ENCODE peak calls at places on chromosome 7, in six cellular contexts. I, O, M, J, H and E are unnamed samples. For H3K27me3, H3K9me3 and H3K4me1, the result is how much of the 10 kb centered on the place peaks cover.

GRCh38 chr7:85734823-85735222 is 548.0 kb upstream of the SEMA3D start:
- DNase-seq in I (no peak), O (no peak), M (no peak), J (no peak), H (no peak), E (no peak)

GRCh38 chr7:134932707-134933370 is 53.5 kb upstream of the AGBL3 start:
- DNase-seq in I (no peak), O (no peak), M (no peak), J (peak), H (peak), E (peak)

GRCh38 chr7:136666110-136666509 is 202.3 kb upstream of the CHRM2 start:
- DNase-seq in I (no peak), O (no peak), M (no peak), J (no peak), H (no peak), E (no peak)

GRCh38 chr7:143015926-143016490 is 10.9 kb downstream of the OR9A2 start:
- DNase-seq in I (no peak), O (no peak), M (no peak), J (no peak), H (no peak), E (peak)

GRCh38 chr7:95859434-95859833 is 87.1 kb downstream of the DYNC1I1 start:
- DNase-seq in I (no peak), O (no peak), M (no peak), J (no peak), H (peak), E (peak)

GRCh38 chr7:136133491-136133990 is 156.4 kb upstream of the MTPN start:
- DNase-seq in I (no peak), O (no peak), M (no peak), J (no peak), H (peak), E (peak)

GRCh38 chr7:16908561-16908960 is 26.8 kb upstream of the AGR3 start:
- DNase-seq in I (no peak), O (no peak), M (no peak), J (no peak), H (no peak), E (no peak)

GRCh38 chr7:148161771-148162170 is 428.8 kb upstream of the C7orf33 start:
- DNase-seq in I (no peak), O (no peak), M (no peak), J (no peak), H (no peak), E (no peak)

GRCh38 chr7:122412886-122413285 is 108.3 kb upstream of the FEZF1 start:
- DNase-seq in I (no peak), O (no peak), M (no peak), J (peak), H (peak), E (no peak)

GRCh38 chr7:18846765-18847215 is 270.6 kb downstream of the TWIST1 start:
- DNase-seq in I (no peak), O (no peak), M (no peak), J (no peak), H (no peak), E (no peak)

GRCh38 chr7:44185729-44186128 is 3.5 kb downstream of the GCK start:
- DNase-seq in I (no peak), O (no peak), M (no peak), J (no peak), H (no peak), E (peak)

GRCh38 chr7:128841961-128842673 is 11.9 kb downstream of the FLNC start:
- DNase-seq in I (peak), O (peak), M (peak), J (no peak), H (peak), E (peak)

GRCh38 chr7:151313857-151314256 is 27.8 kb upstream of the NUB1 start:
- DNase-seq in I (no peak), O (no peak), M (no peak), J (peak), H (peak), E (no peak)

GRCh38 chr7:50335795-50336754 is 31.6 kb downstream of the IKZF1 start:
- DNase-seq in I (peak), O (peak), M (no peak), J (no peak), H (no peak), E (no peak)

GRCh38 chr7:50206521-50207250 is 97.8 kb upstream of the IKZF1 start:
- DNase-seq in I (peak), O (peak), M (peak), J (peak), H (no peak), E (no peak)

GRCh38 chr7:130814753-130815152 is 80.7 kb upstream of the KLF14 start:
- DNase-seq in I (no peak), O (no peak), M (no peak), J (no peak), H (peak), E (no peak)

GRCh38 chr7:132998763-132999162 is 83.1 kb downstream of the CHCHD3 start:
- DNase-seq in I (no peak), O (no peak), M (no peak), J (no peak), H (no peak), E (no peak)

GRCh38 chr7:91554893-91555292 is 290.7 kb downstream of the FZD1 start:
- DNase-seq in I (no peak), O (no peak), M (no peak), J (no peak), H (no peak), E (no peak)

GRCh38 chr7:15972767-15973362 is 286.4 kb upstream of the MEOX2 start:
- DNase-seq in I (no peak), O (no peak), M (no peak), J (peak), H (peak), E (no peak)

GRCh38 chr7:92916751-92917369 is 80.5 kb upstream of the CDK6 start:
- DNase-seq in I (no peak), O (no peak), M (no peak), J (no peak), H (peak), E (peak)

GRCh38 chr7:107201795-107202450 is 33.1 kb downstream of the HBP1 start:
- DNase-seq in I (no peak), O (no peak), M (no peak), J (no peak), H (peak), E (no peak)

GRCh38 chr7:6650521-6651011 is 13.4 kb downstream of the ZNF316 start:
- DNase-seq in I (no peak), O (no peak), M (no peak), J (no peak), H (no peak), E (no peak)

GRCh38 chr7:106329408-106329807 is 44.6 kb upstream of the NAMPT start:
- DNase-seq in I (no peak), O (no peak), M (no peak), J (no peak), H (no peak), E (peak)

GRCh38 chr7:92809397-92810241 is 26.8 kb downstream of the CDK6 start:
- DNase-seq in I (no peak), O (peak), M (no peak), J (peak), H (peak), E (peak)

GRCh38 chr7:120658516-120658915 is 199.4 kb downstream of the TSPAN12 start:
- DNase-seq in I (no peak), O (no peak), M (no peak), J (no peak), H (no peak), E (no peak)

GRCh38 chr7:123787227-123788007 is 38.6 kb upstream of the WASL start:
- DNase-seq in I (no peak), O (no peak), M (no peak), J (peak), H (no peak), E (no peak)

GRCh38 chr7:111803015-111803758 is 240.9 kb upstream of the IMMP2L start:
- DNase-seq in I (no peak), O (no peak), M (no peak), J (no peak), H (peak), E (no peak)

GRCh38 chr7:143367972-143368371 is 5.5 kb upstream of the FAM131B start:
- DNase-seq in I (no peak), O (no peak), M (no peak), J (no peak), H (no peak), E (no peak)

GRCh38 chr7:79458796-79459195 is 5.3 kb upstream of the MAGI2 start:
- DNase-seq in I (no peak), O (no peak), M (no peak), J (no peak), H (peak), E (no peak)

GRCh38 chr7:93374345-93374940 is 142.3 kb downstream of the VPS50 start:
- DNase-seq in I (no peak), O (no peak), M (no peak), J (no peak), H (peak), E (no peak)

GRCh38 chr7:42104231-42104630 is 132.8 kb downstream of the GLI3 start:
- DNase-seq in I (no peak), O (no peak), M (no peak), J (no peak), H (no peak), E (no peak)

GRCh38 chr7:141754939-141755338 is 9.0 kb upstream of the TAS2R3 start:
- DNase-seq in I (no peak), O (peak), M (no peak), J (no peak), H (no peak), E (no peak)

GRCh38 chr7:28542410-28542809 is 130.1 kb downstream of the CREB5 start:
- DNase-seq in I (no peak), O (no peak), M (no peak), J (no peak), H (no peak), E (no peak)

GRCh38 chr7:116188-116981 is 76.0 kb upstream of the FAM20C start:
- DNase-seq in I (no peak), O (no peak), M (no peak), J (no peak), H (no peak), E (no peak)

GRCh38 chr7:133794490-133794889 is 332.6 kb upstream of the LRGUK start:
- DNase-seq in I (no peak), O (no peak), M (no peak), J (peak), H (peak), E (no peak)

GRCh38 chr7:66181845-66182244 is 23.3 kb upstream of the TPST1 start:
- DNase-seq in I (no peak), O (no peak), M (no peak), J (no peak), H (no peak), E (no peak)

GRCh38 chr7:138015096-138015495 is 13.2 kb upstream of the CREB3L2 start:
- DNase-seq in I (no peak), O (no peak), M (no peak), J (no peak), H (no peak), E (no peak)

GRCh38 chr7:23467731-23468720 is 2.3 kb downstream of the IGF2BP3 start:
- DNase-seq in I (no peak), O (peak), M (no peak), J (no peak), H (peak), E (peak)

GRCh38 chr7:23468721-23469149 is 1.6 kb downstream of the IGF2BP3 start:
- DNase-seq in I (no peak), O (peak), M (no peak), J (no peak), H (no peak), E (no peak)

GRCh38 chr7:23470290-23471089 is at the start of gene IGF2BP3:
- DNase-seq in I (no peak), O (no peak), M (no peak), J (no peak), H (peak), E (peak)

GRCh38 chr7:23469961-23470250 is 385 bp downstream of the IGF2BP3 start:
- DNase-seq in I (no peak), O (no peak), M (no peak), J (no peak), H (no peak), E (peak)

DNA sequence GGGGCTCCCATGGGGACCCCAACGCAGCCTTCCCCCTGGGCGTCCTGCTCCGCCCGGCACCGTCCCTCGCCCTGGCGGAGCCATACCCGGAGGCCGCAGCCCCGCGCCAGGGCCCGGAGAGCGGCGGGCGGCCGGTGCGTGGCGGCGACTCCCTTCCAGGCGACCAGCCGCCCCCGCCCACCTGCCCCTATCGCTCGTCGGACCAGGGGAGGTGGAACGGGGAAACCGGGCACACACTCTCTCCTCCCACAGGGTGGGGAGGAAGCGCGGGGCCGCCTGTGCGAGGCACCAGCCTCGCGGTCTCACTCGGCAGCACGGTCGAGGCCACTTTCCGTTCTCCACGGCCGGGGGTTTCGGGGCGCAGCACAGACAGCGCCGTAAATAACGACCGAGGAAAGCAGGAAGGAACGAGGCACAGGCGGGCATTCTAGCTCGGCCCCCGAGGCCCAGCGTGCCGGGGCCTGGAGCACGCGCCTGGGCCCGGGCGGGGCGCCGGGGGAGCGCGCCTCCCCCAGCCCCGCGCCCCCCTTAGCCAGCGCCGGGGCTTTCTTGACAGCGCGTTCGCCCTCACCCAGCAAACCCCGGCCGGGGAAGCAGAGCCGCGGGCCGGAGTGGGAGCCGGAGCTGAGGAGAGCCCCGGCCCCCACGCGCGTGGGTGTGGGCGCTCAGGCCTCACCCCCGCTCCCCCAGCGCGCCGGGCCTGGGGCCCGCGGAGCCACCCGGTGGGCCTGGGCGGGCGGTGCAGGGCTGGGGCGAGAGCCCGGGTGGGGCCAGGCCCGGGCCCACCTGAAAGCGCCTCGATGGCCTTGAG is 936 bp downstream of the IGF2BP3 start:
- DNase-seq in I (no peak), O (peak), M (no peak), J (no peak), H (no peak), E (peak)
- H3K27me3 ChIP-seq in I (half or more), O (half or more), M (half or more), J (half or more), H (under half), E (under half)

GRCh38 chr7:157873664-157874063 is 536.9 kb downstream of the DNAJB6 start:
- DNase-seq in I (no peak), O (no peak), M (no peak), J (no peak), H (no peak), E (no peak)
- H3K9me3 ChIP-seq in I (under half), O (under half), M (under half), J (under half), H (under half), E (under half)

GRCh38 chr7:30143748-30144251 is 9.0 kb downstream of the MTURN start:
- DNase-seq in I (no peak), O (no peak), M (no peak), J (no peak), H (peak), E (no peak)
- H3K4me1 ChIP-seq in I (under half), O (under half), M (half or more), J (under half), H (under half), E (half or more)

DNA sequence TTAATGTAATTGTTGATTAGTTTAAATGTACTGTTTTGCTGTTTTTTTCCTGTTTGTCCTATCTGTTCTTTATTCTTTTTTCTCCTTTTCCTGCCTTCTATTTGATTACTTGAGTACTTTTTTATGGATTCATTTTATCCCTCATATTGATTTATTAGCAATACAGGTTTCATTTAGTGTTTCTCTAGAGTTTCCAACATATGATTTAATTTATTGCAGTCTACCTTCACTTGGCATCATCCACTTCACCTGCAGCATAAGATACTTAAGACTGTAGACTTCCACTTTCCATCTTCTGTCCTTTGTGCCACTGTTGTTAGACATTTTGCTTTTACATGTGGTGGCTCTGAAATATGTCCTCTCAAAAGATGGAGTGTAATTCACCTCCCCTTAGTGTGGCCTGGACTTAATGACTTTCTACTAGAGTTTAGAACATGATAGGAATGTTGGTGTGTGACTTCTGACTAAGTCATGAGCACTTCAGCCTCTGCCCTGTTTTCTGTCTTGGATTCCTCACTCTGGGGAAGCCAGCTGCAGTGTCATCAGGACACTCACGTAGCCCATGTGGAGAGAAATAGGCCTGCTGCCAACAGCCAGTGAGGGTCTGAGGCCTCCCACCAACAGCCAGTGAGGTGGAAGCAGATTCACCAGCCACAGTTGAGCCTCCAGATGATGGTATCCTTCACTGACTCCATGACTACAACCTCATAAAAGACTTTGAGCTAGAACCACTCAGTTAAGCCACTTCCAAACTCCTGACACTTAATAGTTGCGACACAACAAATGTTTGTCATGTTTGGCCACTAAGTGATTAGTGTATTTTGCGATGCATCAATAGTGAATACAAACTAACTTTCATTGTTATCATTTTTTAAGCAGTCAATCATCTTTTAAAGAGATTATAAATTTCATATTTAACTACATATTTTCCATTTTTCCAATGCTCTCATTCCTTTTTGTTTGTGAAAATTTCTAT is 643.5 kb upstream of the DPP6 start:
- DNase-seq in I (no peak), O (no peak), M (no peak), J (no peak), H (no peak), E (no peak)
- H3K27me3 ChIP-seq in I (under half), O (under half), M (under half), J (under half), H (under half), E (under half)

GRCh38 chr7:45511721-45512422 is 62.3 kb upstream of the ADCY1 start:
- DNase-seq in I (no peak), O (no peak), M (no peak), J (no peak), H (no peak), E (no peak)

GRCh38 chr7:45501788-45502187 is 72.4 kb upstream of the ADCY1 start:
- DNase-seq in I (no peak), O (no peak), M (no peak), J (no peak), H (no peak), E (no peak)

GRCh38 chr7:45500257-45500656 is 73.9 kb upstream of the ADCY1 start:
- DNase-seq in I (no peak), O (no peak), M (no peak), J (no peak), H (no peak), E (no peak)

GRCh38 chr7:45506059-45506458 is 68.1 kb upstream of the ADCY1 start:
- DNase-seq in I (no peak), O (no peak), M (no peak), J (no peak), H (no peak), E (no peak)
- H3K9me3 ChIP-seq in I (under half), O (under half), M (under half), J (under half), H (under half), E (under half)

GRCh38 chr7:80634505-80634904 is 3.9 kb upstream of the CD36 start:
- DNase-seq in I (no peak), O (no peak), M (no peak), J (no peak), H (peak), E (no peak)
- H3K4me1 ChIP-seq in I (under half), O (under half), M (half or more), J (under half), H (under half), E (under half)